ENCODE peak calls at places on chromosome 4, in four cellular contexts. T is left lung, S is A549, A is psoas muscle. L is an unnamed sample.

GRCh38 chr4:95204873-95205272 is 343.9 kb downstream of the UNC5C start:
- DNase-seq in T (no peak), S (peak), A (no peak), L (no peak)

GRCh38 chr4:150178161-150178560 is 99.9 kb downstream of the DCLK2 start:
- DNase-seq in T (no peak), S (no peak), A (no peak), L (no peak)

GRCh38 chr4:48898733-48899431 is 7.7 kb downstream of the OCIAD2 start:
- DNase-seq in T (no peak), S (no peak), A (no peak), L (no peak)

GRCh38 chr4:183201331-183201730 is 102.3 kb downstream of the WWC2 start:
- DNase-seq in T (no peak), S (no peak), A (no peak), L (no peak)

GRCh38 chr4:95181446-95182306 is 367.1 kb downstream of the UNC5C start:
- DNase-seq in T (no peak), S (no peak), A (no peak), L (no peak)

GRCh38 chr4:83657336-83657735 is 121.4 kb downstream of the GPAT3 start:
- DNase-seq in T (no peak), S (no peak), A (no peak), L (no peak)

GRCh38 chr4:72418458-72418857 is 150.6 kb downstream of the ADAMTS3 start:
- DNase-seq in T (no peak), S (no peak), A (peak), L (no peak)

GRCh38 chr4:126614456-126614855 is 1018.3 kb upstream of the INTU start:
- DNase-seq in T (no peak), S (no peak), A (no peak), L (no peak)

GRCh38 chr4:126172126-126172525 is 857.4 kb downstream of the FAT4 start:
- DNase-seq in T (no peak), S (no peak), A (no peak), L (no peak)

GRCh38 chr4:53477666-53478065 is 100.2 kb downstream of the FIP1L1 start:
- DNase-seq in T (no peak), S (no peak), A (no peak), L (no peak)

GRCh38 chr4:22884157-22884556 is 191.4 kb downstream of the GBA3 start:
- DNase-seq in T (no peak), S (no peak), A (no peak), L (no peak)

GRCh38 chr4:132955146-132955545 is 193.9 kb upstream of the PCDH10 start:
- DNase-seq in T (no peak), S (no peak), A (no peak), L (no peak)

GRCh38 chr4:101256222-101256621 is 91.1 kb downstream of the PPP3CA start:
- DNase-seq in T (no peak), S (no peak), A (no peak), L (no peak)

GRCh38 chr4:131426023-131426758 is 1722.9 kb upstream of the PCDH10 start:
- DNase-seq in T (no peak), S (no peak), A (no peak), L (no peak)

GRCh38 chr4:120718979-120719566 is 203.5 kb downstream of the PRDM5 start:
- DNase-seq in T (no peak), S (no peak), A (no peak), L (no peak)

GRCh38 chr4:163111588-163111987 is 55.1 kb downstream of the NAF1 start:
- DNase-seq in T (no peak), S (no peak), A (no peak), L (no peak)
- TF ChIP-seq CTCF in T (no peak), S (no peak), A (no peak), L (no peak)

DNA sequence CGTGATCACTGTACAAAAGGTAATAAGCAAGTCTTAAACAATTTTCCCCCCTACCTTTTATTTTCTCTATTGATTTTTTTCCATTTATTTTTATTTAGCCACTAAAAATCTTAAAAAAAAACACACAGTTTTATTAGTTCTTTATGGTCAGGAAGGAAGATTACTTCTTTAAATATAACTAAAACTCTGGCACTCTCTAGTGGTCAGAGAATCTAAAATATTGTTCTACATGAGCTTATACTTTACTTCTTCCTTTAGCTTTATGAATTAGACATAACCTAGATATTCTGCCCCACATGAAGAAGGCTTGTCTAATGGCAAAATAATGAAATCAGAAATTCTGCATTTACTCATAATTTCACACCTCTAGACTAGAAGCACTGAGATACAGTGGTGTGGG is 135.2 kb downstream of the PDE5A start:
- DNase-seq in T (no peak), S (no peak), A (no peak), L (no peak)
- TF ChIP-seq CTCF in T (no peak), S (peak), A (no peak), L (no peak)

GRCh38 chr4:18071894-18072293 is 50.3 kb upstream of the LCORL start:
- DNase-seq in T (no peak), S (no peak), A (no peak), L (no peak)
- TF ChIP-seq CTCF in T (no peak), S (no peak), A (no peak), L (no peak)

GRCh38 chr4:146916479-146917076 is 29.1 kb downstream of the TTC29 start:
- DNase-seq in T (no peak), S (peak), A (no peak), L (no peak)
- TF ChIP-seq CTCF in T (peak), S (peak), A (peak), L (peak)

GRCh38 chr4:139015269-139015947 is at the start of gene NOCT:
- DNase-seq in T (peak), S (peak), A (peak), L (peak)
- TF ChIP-seq CTCF in T (peak), S (no peak), A (peak), L (no peak)

GRCh38 chr4:113645771-113646455 is 115.6 kb downstream of the CAMK2D start:
- DNase-seq in T (no peak), S (peak), A (no peak), L (no peak)
- TF ChIP-seq CTCF in T (no peak), S (no peak), A (no peak), L (no peak)

DNA sequence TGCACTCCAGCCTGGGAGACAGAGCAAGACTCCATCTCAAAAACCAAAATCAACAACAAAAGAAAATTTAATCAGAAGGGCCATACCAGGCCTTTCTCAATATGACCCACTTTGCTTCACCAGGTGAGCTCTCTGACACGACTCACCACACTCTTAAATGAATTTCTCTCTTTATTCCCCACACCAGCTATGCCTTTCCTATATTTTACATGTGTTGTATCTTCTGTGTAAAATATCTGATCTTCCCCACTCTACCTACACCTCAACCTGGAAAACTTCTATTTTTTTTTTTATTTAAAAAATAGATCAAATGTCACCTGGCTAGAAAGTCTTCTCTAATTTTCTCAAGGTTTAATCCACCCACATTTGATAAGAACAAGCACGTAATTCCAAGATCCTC is 77.6 kb upstream of the SLC39A8 start:
- DNase-seq in T (no peak), S (no peak), A (no peak), L (no peak)
- TF ChIP-seq CTCF in T (no peak), S (no peak), A (no peak), L (no peak)

DNA sequence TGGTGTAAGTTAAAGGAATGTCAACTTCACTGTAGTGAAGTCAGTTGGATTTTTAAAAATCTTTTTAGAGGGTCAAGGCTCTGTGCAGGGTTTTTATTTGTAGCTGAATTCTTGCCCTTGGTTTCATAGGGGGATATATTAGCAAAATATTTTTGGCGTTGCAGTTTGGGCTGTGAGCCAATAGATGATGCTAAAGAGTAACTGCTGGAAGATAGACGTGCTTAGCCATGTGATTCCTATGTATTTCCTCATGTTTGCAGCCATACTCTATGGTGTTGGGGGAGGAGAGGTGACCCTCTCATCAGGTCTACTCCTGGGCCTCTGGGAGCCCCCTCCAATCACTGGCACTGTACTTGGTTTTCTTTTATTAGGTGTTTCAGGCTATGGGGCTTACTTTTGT is 246.7 kb upstream of the ARHGAP24 start:
- DNase-seq in T (no peak), S (no peak), A (no peak), L (no peak)
- TF ChIP-seq CTCF in T (no peak), S (no peak), A (no peak), L (no peak)

GRCh38 chr4:173314715-173315114 is 19.4 kb downstream of the HMGB2 start:
- DNase-seq in T (no peak), S (no peak), A (no peak), L (no peak)

GRCh38 chr4:173317003-173317402 is 17.2 kb downstream of the HMGB2 start:
- DNase-seq in T (no peak), S (no peak), A (no peak), L (no peak)

GRCh38 chr4:173316060-173316459 is 18.1 kb downstream of the HMGB2 start:
- DNase-seq in T (no peak), S (no peak), A (no peak), L (no peak)

GRCh38 chr4:173319696-173320095 is 14.5 kb downstream of the HMGB2 start:
- DNase-seq in T (no peak), S (no peak), A (no peak), L (no peak)

GRCh38 chr4:173318648-173319211 is 15.4 kb downstream of the HMGB2 start:
- DNase-seq in T (no peak), S (no peak), A (no peak), L (no peak)
- TF ChIP-seq CTCF in T (peak), S (peak), A (peak), L (peak)